ENCODE peak calls at places on chromosomes 2 and 18, in nine cellular contexts. D is OCI-LY7, L is GM23248, X is neural progenitor cell, W is PC-3, I is hepatocyte, Y is HCT116, U is SK-N-SH, T is GM23338. C is an unnamed sample.

GRCh38 chr2:206083602-206084467 is 2.1 kb downstream of the INO80D start:
- DNase-seq in U (no peak), W (peak), L (peak), I (peak), X (peak), T (peak), Y (no peak), D (peak), C (peak)

GRCh38 chr2:95019572-95019971 is 5.9 kb upstream of the MAL start:
- DNase-seq in T (no peak), D (no peak), I (no peak), L (no peak), U (no peak), Y (no peak), X (no peak), W (no peak), C (no peak)

GRCh38 chr18:22509423-22509822 is 91.7 kb upstream of the CTAGE1 start:
- DNase-seq in X (no peak), I (no peak), Y (no peak), U (no peak), W (no peak), T (no peak), D (no peak), L (peak), C (no peak)

GRCh38 chr2:47172156-47172921 is 17.2 kb upstream of the STPG4 start:
- DNase-seq in I (peak), W (peak), U (no peak), Y (no peak), T (no peak), D (no peak), X (no peak), L (peak), C (no peak)

GRCh38 chr2:228282371-228282770 is 100.9 kb upstream of the SPHKAP start:
- DNase-seq in L (no peak), X (no peak), W (no peak), T (no peak), D (no peak), U (no peak), Y (no peak), I (no peak), C (no peak)

GRCh38 chr18:77733292-77733903 is 483.8 kb downstream of the GALR1 start:
- DNase-seq in U (no peak), I (no peak), T (peak), Y (no peak), W (no peak), L (no peak), X (peak), D (no peak), C (no peak)

GRCh38 chr2:222819722-222820333 is 41.0 kb upstream of the ACSL3 start:
- DNase-seq in I (no peak), T (no peak), Y (no peak), L (peak), U (no peak), X (no peak), W (peak), D (no peak), C (no peak)

GRCh38 chr2:188734688-188735087 is 239.5 kb upstream of the COL3A1 start:
- DNase-seq in L (no peak), U (no peak), T (peak), D (no peak), Y (no peak), I (peak), W (no peak), X (peak), C (no peak)

GRCh38 chr18:68177807-68178702 is 536.9 kb downstream of the TMX3 start:
- DNase-seq in I (peak), U (peak), T (no peak), W (peak), X (no peak), D (no peak), Y (no peak), L (peak), C (no peak)

GRCh38 chr2:241273552-241273988 is 41.9 kb downstream of the HDLBP start:
- DNase-seq in T (peak), I (no peak), L (peak), X (peak), W (no peak), D (no peak), U (peak), Y (no peak), C (no peak)

GRCh38 chr2:119177171-119177837 is 18.8 kb upstream of the C1QL2 start:
- DNase-seq in I (no peak), D (no peak), W (no peak), X (no peak), L (no peak), U (no peak), Y (no peak), T (no peak), C (no peak)

GRCh38 chr2:72780483-72780882 is 45.4 kb downstream of the EXOC6B start:
- DNase-seq in D (no peak), I (peak), T (no peak), X (no peak), L (peak), W (peak), Y (no peak), U (no peak), C (no peak)

GRCh38 chr2:172082105-172082943 is 3.0 kb upstream of the DLX1 start:
- DNase-seq in T (peak), L (no peak), X (peak), U (peak), Y (no peak), I (no peak), W (no peak), D (no peak), C (no peak)

GRCh38 chr2:32172870-32173269 is 7.2 kb downstream of the SLC30A6 start:
- DNase-seq in I (no peak), U (no peak), D (no peak), W (no peak), X (no peak), T (no peak), Y (no peak), L (no peak), C (no peak)

GRCh38 chr2:187541086-187542085 is 12.8 kb downstream of the TFPI start:
- DNase-seq in U (no peak), T (no peak), D (no peak), I (peak), W (peak), Y (peak), X (no peak), L (peak), C (no peak)

GRCh38 chr2:74835831-74836674 is 2.1 kb downstream of the HK2 start:
- DNase-seq in Y (peak), U (peak), T (peak), W (peak), X (peak), L (peak), I (peak), D (peak), C (peak)

GRCh38 chr2:192267484-192267883 is 72.8 kb upstream of the TMEFF2 start:
- DNase-seq in W (peak), L (peak), U (no peak), X (no peak), D (no peak), T (no peak), Y (no peak), I (no peak), C (no peak)

DNA sequence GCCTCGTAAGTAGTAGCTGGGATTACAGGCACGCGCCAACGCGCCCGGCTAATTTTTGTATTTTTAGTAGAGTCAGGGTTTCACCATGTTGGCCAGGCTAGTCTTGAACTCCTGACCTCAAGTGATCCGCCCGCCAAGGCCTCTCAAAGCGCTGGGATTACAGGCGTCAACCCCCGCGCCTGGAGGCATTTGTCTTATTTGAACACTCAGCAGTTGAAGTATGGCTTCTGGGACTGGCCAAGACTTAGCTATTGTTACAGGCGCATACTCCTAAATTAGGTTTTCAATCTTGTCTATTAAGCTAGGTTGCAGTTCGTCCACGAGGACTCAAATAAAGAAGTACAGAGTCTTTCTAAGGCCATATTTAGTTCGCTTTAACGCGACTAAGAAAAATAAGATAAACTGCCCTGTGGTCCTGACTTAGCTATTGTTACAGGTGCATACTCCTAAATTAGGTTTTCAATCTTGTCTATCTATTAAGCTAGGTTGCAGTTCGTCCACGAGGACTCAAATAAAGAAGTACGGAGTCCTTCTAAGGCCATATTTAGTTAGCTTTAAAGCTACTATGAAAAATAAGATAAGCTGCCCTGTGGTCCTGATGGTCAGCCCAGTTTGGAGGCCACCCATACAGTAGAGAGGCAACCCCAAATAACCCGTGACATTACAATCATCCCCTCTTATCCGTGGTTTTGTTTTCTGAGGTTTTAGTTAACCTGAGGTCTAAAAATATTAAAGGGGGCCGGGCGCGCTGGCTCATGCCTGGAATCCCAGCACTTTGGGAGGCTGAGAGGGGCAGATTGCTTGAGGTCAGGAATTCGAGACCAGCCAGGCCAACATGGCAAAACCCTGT is 20.8 kb upstream of the MTA3 start:
- DNase-seq in I (no peak), W (no peak), U (no peak), Y (no peak), T (no peak), X (no peak), L (no peak), D (peak), C (no peak)
- H2AFZ ChIP-seq in I (no peak), W (no peak), U (no peak), Y (no peak), T (no peak), X (peak), L (no peak), D (peak), C (no peak)

DNA sequence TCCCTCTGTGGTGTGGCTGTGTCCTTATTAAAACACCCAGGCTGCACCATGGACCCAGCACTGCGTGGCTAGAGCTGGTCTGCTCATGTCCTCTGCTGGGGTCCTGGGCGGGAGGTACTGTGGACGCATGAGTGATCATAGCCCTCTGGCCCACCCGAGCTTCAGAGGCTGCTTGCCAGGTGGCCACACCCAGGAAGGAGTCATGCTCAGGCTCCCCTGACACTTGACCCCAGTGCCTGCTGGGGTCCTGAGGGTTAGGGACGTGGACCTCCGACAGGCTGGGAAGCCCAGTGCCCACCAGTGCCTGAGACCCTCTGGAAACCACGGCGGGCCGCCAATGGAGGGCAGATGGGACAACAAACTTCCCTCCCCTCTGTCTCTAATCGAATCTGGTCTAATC is 66.3 kb upstream of the HS6ST1 start:
- DNase-seq in T (no peak), X (no peak), L (no peak), D (no peak), Y (no peak), I (no peak), W (no peak), U (no peak), C (no peak)
- TF ChIP-seq EZH2phosphoT487 in T (no peak), X (no peak), L (no peak), D (no peak), Y (no peak), I (no peak), W (no peak), U (no peak), C (no peak)

DNA sequence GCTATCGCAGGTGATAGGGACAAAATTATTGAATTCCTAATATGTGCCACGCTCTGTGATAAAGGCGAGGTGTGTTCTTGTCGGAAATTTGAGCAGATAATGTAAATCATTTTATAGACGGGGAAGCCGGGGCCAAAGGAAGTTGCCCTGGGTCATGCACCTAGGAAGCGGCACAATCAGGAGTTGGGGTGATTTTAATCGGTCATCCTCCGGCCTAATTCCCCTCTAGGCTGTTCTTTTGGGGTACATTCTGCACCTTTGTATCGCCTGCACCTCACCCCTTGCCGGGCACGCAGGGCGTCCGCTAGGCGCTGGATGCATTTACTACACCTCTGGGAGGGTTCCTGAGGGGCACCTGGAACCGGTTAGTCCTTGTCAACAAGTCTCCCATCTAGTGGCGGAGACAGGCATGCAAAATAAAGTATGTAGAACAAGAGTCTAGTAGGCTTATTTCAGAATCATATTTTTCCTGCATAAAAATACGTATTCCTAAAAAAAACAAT is 605 bp upstream of the TEX261 start:
- DNase-seq in D (peak), U (peak), Y (peak), X (peak), W (peak), L (peak), T (peak), I (peak), C (peak)
- H2AFZ ChIP-seq in D (peak), U (peak), Y (peak), X (peak), W (peak), L (peak), T (peak), I (peak), C (peak)

DNA sequence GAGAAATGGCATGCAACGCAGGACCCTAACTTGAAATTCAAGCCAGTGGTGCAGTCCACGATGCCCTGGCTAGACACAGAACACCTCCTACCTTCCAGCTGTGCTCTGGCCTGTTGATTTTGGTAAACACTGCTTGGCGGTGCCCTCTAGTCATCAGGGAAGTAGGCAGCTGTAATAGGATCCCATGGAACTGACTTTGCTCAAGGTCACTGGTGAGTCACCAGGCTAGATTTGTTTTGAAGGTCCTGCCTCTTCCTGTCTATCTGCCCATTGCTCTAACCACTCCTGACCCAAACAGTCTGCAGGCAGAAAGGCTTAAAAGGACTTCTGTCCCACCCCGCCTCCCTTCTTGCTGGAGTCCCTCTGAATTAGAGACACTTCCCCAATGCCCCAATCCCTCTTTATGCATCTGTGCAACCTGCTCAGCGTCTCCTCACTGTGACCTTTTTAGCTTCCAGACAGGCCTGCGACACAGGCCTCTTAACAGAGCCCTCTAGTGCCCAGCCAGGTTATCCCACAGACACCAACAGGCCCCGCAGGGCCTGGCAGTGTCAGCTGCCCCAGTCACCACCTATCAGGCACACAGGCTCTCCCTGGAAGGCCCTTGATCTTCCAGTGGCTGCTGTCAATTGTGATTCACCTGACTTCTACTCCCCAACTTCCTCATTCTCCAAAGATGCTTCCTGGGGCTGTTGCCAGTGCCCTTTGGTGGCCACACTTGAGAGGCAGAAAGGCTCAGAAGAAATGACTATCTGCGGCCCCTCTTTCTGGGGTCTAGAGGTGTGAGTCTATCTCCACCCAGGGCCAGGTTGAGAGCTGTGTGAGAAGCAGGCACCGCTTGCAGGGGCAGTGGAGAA is 5.2 kb downstream of the TMEM127 start:
- DNase-seq in T (peak), D (peak), W (peak), L (peak), Y (peak), I (peak), X (peak), U (peak), C (peak)
- TF ChIP-seq EZH2phosphoT487 in T (no peak), D (no peak), W (no peak), L (no peak), Y (no peak), I (no peak), X (no peak), U (no peak), C (no peak)

DNA sequence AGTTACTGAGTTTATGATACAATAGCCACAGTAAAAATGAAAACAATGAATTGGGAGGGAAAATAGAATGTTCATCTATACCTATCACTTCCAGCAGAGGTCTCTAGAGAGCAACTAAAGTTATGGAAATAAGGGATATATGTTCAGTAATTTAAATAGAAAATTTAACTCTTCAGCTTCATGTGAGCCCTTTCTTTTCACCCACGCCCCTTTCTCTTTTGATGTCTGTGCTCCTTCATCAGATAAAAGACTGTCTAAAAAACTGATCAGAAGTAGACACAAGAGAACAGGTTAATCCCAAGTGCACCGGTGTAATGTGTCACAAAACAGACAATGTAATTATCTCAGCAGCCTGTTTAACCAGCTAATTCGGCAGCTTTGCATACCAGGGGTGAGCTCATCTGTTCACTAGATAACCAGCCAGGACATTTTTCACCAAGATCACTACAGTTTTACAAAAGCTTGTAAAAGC is 238.5 kb upstream of the ERBB4 start:
- DNase-seq in X (peak), I (peak), L (peak), Y (peak), W (peak), D (peak), U (peak), T (peak), C (peak)
- H2AFZ ChIP-seq in X (no peak), I (peak), L (peak), Y (peak), W (peak), D (peak), U (peak), T (peak), C (no peak)

GRCh38 chr2:49616800-49617199 is 462.5 kb upstream of the FSHR start:
- DNase-seq in I (peak), Y (no peak), X (peak), W (peak), D (peak), U (peak), L (peak), T (peak), C (peak)

GRCh38 chr2:49621014-49621413 is 466.7 kb upstream of the FSHR start:
- DNase-seq in X (peak), W (no peak), Y (no peak), U (no peak), L (no peak), T (no peak), D (no peak), I (no peak), C (no peak)

GRCh38 chr2:49619804-49620203 is 465.5 kb upstream of the FSHR start:
- DNase-seq in U (peak), T (peak), D (no peak), I (peak), X (peak), W (no peak), L (no peak), Y (no peak), C (no peak)
- TF ChIP-seq EZH2phosphoT487 in U (no peak), T (no peak), D (no peak), I (no peak), X (no peak), W (no peak), L (no peak), Y (no peak), C (no peak)

GRCh38 chr2:219059375-219059724 is 1.4 kb downstream of the IHH start:
- DNase-seq in D (no peak), U (no peak), L (peak), I (no peak), Y (no peak), T (peak), X (peak), W (no peak), C (no peak)
- H2AFZ ChIP-seq in D (no peak), U (no peak), L (no peak), I (no peak), Y (no peak), T (no peak), X (no peak), W (peak), C (no peak)

GRCh38 chr18:8121942-8122480 is 487.2 kb upstream of the RAB12 start:
- DNase-seq in W (peak), L (peak), D (no peak), U (no peak), T (peak), X (no peak), I (peak), Y (peak), C (no peak)
- TF ChIP-seq EZH2phosphoT487 in W (no peak), L (no peak), D (no peak), U (no peak), T (no peak), X (no peak), I (no peak), Y (no peak), C (no peak)

DNA sequence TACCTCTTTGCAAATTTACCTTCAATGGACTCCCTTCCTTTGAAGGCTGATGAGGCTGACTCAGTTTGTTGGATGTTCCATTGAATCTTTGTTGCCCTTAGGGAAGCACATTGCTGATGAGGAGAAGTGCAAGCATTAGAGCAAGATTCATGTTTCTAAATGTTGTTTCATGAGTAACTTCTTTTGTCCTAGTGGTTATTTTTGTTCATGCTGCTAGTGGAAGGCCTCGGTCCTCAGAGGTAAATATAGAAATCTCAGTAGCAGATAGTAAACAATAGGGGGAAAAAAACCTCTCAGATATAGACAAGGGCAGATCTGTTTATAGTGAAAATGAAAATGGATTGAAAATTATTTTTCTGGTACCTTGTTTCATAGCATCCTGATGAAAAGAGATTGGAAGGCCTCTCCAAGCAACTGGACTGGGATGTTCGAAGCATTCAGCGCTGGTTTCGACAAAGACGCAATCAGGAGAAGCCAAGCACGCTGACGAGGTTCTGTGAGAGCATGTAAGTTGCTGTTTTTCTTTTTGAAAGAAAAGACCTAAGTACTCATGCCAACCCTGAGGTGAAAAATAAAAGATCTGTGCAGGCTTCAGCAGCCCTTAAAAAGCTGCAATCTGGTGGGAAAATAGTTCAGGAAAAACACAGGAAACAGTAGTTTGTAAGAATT is 104.9 kb downstream of the CERS6 start:
- DNase-seq in T (no peak), Y (no peak), D (no peak), X (no peak), I (no peak), L (no peak), U (no peak), W (no peak), C (peak)
- H2AFZ ChIP-seq in T (no peak), Y (no peak), D (no peak), X (no peak), I (no peak), L (no peak), U (no peak), W (no peak), C (no peak)